ENCODE peak calls at places on chromosome 22, in eight cellular contexts. C is tibial nerve, H is GM12878, F is stomach, W is sigmoid colon, O is ovary, G is upper lobe of left lung, I is HepG2. J is an unnamed sample.

GRCh38 chr22:36238348-36239149 is 778 bp downstream of the APOL2 start:
- DNase-seq in C (peak; percentile 57), H (no peak), F (no peak), W (no peak), O (no peak), G (peak; percentile 41), I (no peak), J (peak; percentile 43)

GRCh38 chr22:36180038-36180880 is 19.7 kb upstream of the APOL3 start:
- DNase-seq in C (peak; percentile 96), H (no peak), F (peak; percentile 91), W (peak; percentile 93), O (peak; percentile 74), G (no peak), I (peak; percentile 56), J (peak; percentile 87)

GRCh38 chr22:23404689-23405365 is 175.3 kb downstream of the IGLL1 start:
- DNase-seq in C (no peak), H (no peak), F (peak; percentile 42), W (peak; percentile 58), O (peak; percentile 57), G (peak; percentile 79), I (peak; percentile 35), J (no peak)

GRCh38 chr22:29115682-29116313 is 43.0 kb downstream of the KREMEN1 start:
- DNase-seq in C (no peak), H (no peak), F (no peak), W (no peak), O (no peak), G (no peak), I (peak; percentile 60), J (no peak)

GRCh38 chr22:36729321-36729720 is 25.8 kb upstream of the CACNG2 start:
- DNase-seq in C (no peak), H (no peak), F (no peak), W (peak; percentile 19), O (no peak), G (no peak), I (no peak), J (no peak)

GRCh38 chr22:46526484-46526839 is 11.0 kb downstream of the CELSR1 start:
- DNase-seq in C (no peak), H (no peak), F (no peak), W (no peak), O (no peak), G (no peak), I (no peak), J (no peak)

GRCh38 chr22:39856588-39856987 is 37.0 kb downstream of the ENTHD1 start:
- DNase-seq in C (no peak), H (no peak), F (no peak), W (no peak), O (no peak), G (no peak), I (peak; percentile 39), J (no peak)

GRCh38 chr22:37549704-37550059 is 10.6 kb upstream of the CDC42EP1 start:
- DNase-seq in C (no peak), H (no peak), F (peak; percentile 90), W (no peak), O (no peak), G (no peak), I (no peak), J (no peak)

GRCh38 chr22:40857309-40857851 is 432 bp downstream of the XPNPEP3 start:
- DNase-seq in C (no peak), H (no peak), F (no peak), W (no peak), O (no peak), G (no peak), I (no peak), J (no peak)

GRCh38 chr22:37911273-37911672 is 5.2 kb downstream of the MICALL1 start:
- DNase-seq in C (no peak), H (no peak), F (no peak), W (no peak), O (no peak), G (no peak), I (no peak), J (no peak)

GRCh38 chr22:37502342-37503182 is 16.4 kb upstream of the MFNG start:
- DNase-seq in C (no peak), H (no peak), F (peak; percentile 90), W (no peak), O (no peak), G (no peak), I (peak; percentile 88), J (peak; percentile 93)

GRCh38 chr22:45240137-45240809 is 421 bp downstream of the KIAA0930 start:
- DNase-seq in C (no peak), H (no peak), F (no peak), W (no peak), O (no peak), G (peak; percentile 88), I (no peak), J (peak; percentile 35)

GRCh38 chr22:21938906-21939305 is 13.7 kb downstream of the PPM1F start:
- DNase-seq in C (no peak), H (no peak), F (no peak), W (no peak), O (no peak), G (no peak), I (no peak), J (no peak)
- H3K4me1 ChIP-seq in C (peaks cover 11% of the 10 kb centered on the region), H (peaks cover 16% of the 10 kb centered on the region), F (peaks cover 54% of the 10 kb centered on the region), W (peaks cover 71% of the 10 kb centered on the region), O (peaks cover 21% of the 10 kb centered on the region), G (peaks cover 84% of the 10 kb centered on the region), I (peaks cover 18% of the 10 kb centered on the region), J (peaks cover 27% of the 10 kb centered on the region)

DNA sequence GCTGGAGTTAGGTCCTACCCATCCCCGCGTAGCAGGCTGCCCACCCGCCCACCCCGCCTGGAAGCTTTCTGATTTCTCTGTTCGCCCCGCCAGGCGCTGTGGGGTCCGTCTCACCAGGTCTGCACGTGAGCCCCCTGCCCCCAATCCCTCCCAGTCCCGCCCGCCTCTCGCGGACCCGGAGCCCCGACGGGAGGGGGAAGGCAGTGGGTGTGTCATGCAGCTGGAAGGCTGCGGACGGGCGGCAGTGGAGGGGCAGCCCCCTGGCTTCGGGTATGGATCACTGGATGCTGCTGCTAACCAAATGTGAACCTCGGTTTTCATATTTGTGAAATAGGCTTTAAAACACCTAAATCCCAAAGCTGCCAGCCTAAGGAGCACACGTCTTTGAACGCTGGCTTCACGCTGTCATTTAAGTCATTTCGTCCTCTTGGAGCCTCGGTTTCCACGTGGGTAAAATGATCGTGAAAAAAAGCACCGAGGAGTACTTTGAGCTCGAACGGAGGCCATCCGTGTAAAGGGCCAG is 568 bp upstream of the BIK start:
- DNase-seq in C (no peak), H (no peak), F (no peak), W (no peak), O (no peak), G (no peak), I (no peak), J (no peak)
- TF ChIP-seq EP300 in C (no peak), H (no peak), F (no peak), W (no peak), O (no peak), G (no peak), I (no peak), J (no peak)

GRCh38 chr22:50399751-50400331 is 56.7 kb downstream of the PPP6R2 start:
- DNase-seq in C (no peak), H (no peak), F (peak; percentile 42), W (no peak), O (no peak), G (peak; percentile 79), I (peak; percentile 16), J (peak; percentile 41)
- H3K36me3 ChIP-seq in C (no peaks in the 10 kb centered on the region), H (peaks cover 13% of the 10 kb centered on the region), F (peaks cover 54% of the 10 kb centered on the region), W (no peaks in the 10 kb centered on the region), O (no peaks in the 10 kb centered on the region), G (peaks cover 18% of the 10 kb centered on the region), I (peaks cover 46% of the 10 kb centered on the region), J (no peaks in the 10 kb centered on the region)

GRCh38 chr22:31244943-31245451 is 32.9 kb downstream of the LIMK2 start:
- DNase-seq in C (no peak), H (no peak), F (no peak), W (no peak), O (no peak), G (no peak), I (no peak), J (no peak)

GRCh38 chr22:31248138-31248745 is 36.1 kb downstream of the LIMK2 start:
- DNase-seq in C (peak; percentile 72), H (no peak), F (peak; percentile 57), W (peak; percentile 90), O (peak; percentile 76), G (peak; percentile 62), I (no peak), J (peak; percentile 52)

GRCh38 chr22:31246687-31247086 is 34.6 kb downstream of the LIMK2 start:
- DNase-seq in C (no peak), H (no peak), F (no peak), W (no peak), O (no peak), G (no peak), I (no peak), J (no peak)

GRCh38 chr22:31248965-31249940 is 37.2 kb downstream of the LIMK2 start:
- DNase-seq in C (no peak), H (no peak), F (no peak), W (peak; percentile 33), O (peak; percentile 43), G (no peak), I (no peak), J (no peak)

GRCh38 chr22:31247726-31248125 is 35.6 kb downstream of the LIMK2 start:
- DNase-seq in C (no peak), H (no peak), F (no peak), W (no peak), O (no peak), G (no peak), I (no peak), J (no peak)
- H3K4me1 ChIP-seq in C (no peaks in the 10 kb centered on the region), H (no peaks in the 10 kb centered on the region), F (peaks cover 62% of the 10 kb centered on the region), W (peaks cover 53% of the 10 kb centered on the region), O (peaks cover 11% of the 10 kb centered on the region), G (peaks cover 32% of the 10 kb centered on the region), I (peaks cover 68% of the 10 kb centered on the region), J (peaks cover 69% of the 10 kb centered on the region)

J was measured in transverse colon.